ENCODE peak calls at places on chromosomes 1 and 21, in four cellular contexts. X, E, O and J are unnamed samples.

GRCh38 chr1:2413495-2414296 is 1.3 kb upstream of the PEX10 start:
- DNase-seq in X (no peak), E (no peak), O (no peak), J (no peak)

GRCh38 chr1:76841460-76841859 is 25.8 kb upstream of the ST6GALNAC5 start:
- DNase-seq in X (no peak), E (no peak), O (no peak), J (no peak)

GRCh38 chr1:232982238-232982944 is 32.0 kb downstream of the NTPCR start:
- DNase-seq in X (no peak), E (peak), O (no peak), J (no peak)

GRCh38 chr1:164780111-164780510 is 221.1 kb downstream of the PBX1 start:
- DNase-seq in X (no peak), E (no peak), O (no peak), J (no peak)

GRCh38 chr1:154962238-154962678 is 676 bp upstream of the PYGO2 start:
- DNase-seq in X (peak), E (peak), O (peak), J (no peak)

GRCh38 chr1:2105781-2106524 is 55.7 kb downstream of the PRKCZ start:
- DNase-seq in X (no peak), E (no peak), O (no peak), J (no peak)

GRCh38 chr1:86915737-86916235 is 1.4 kb downstream of the HS2ST1 start:
- DNase-seq in X (no peak), E (no peak), O (no peak), J (peak)

GRCh38 chr1:194331758-194332157 is 1145.3 kb upstream of the B3GALT2 start:
- DNase-seq in X (no peak), E (peak), O (no peak), J (no peak)

GRCh38 chr1:167455786-167456446 is 62.4 kb downstream of the CD247 start:
- DNase-seq in X (no peak), E (no peak), O (peak), J (no peak)

GRCh38 chr1:54874079-54874830 is 12.7 kb downstream of the DHCR24 start:
- DNase-seq in X (no peak), E (peak), O (no peak), J (no peak)

GRCh38 chr1:59595774-59596173 is 219.0 kb upstream of the HOOK1 start:
- DNase-seq in X (no peak), E (peak), O (no peak), J (peak)

GRCh38 chr1:234833646-234834045 is 223.7 kb upstream of the IRF2BP2 start:
- DNase-seq in X (no peak), E (no peak), O (no peak), J (no peak)

GRCh38 chr1:108057536-108057935 is 92.6 kb upstream of the VAV3 start:
- DNase-seq in X (peak), E (peak), O (no peak), J (peak)

GRCh38 chr1:51236548-51237312 is 657 bp downstream of the RNF11 start:
- DNase-seq in X (peak), E (peak), O (peak), J (peak)

GRCh38 chr1:113940365-113941244 is 11.5 kb downstream of the HIPK1 start:
- DNase-seq in X (no peak), E (no peak), O (no peak), J (no peak)

GRCh38 chr1:15685820-15686219 is 1.7 kb downstream of the PLEKHM2 start:
- DNase-seq in X (no peak), E (peak), O (no peak), J (peak)

GRCh38 chr1:175188936-175189335 is 3.6 kb downstream of the KIAA0040 start:
- DNase-seq in X (no peak), E (no peak), O (no peak), J (no peak)

GRCh38 chr21:15992171-15992570 is 262.4 kb downstream of the USP25 start:
- DNase-seq in X (no peak), E (no peak), O (no peak), J (no peak)

GRCh38 chr1:116496380-116496779 is 74.4 kb downstream of the CD58 start:
- DNase-seq in X (no peak), E (no peak), O (no peak), J (peak)

GRCh38 chr1:31745898-31746668 is 18.1 kb downstream of the ADGRB2 start:
- DNase-seq in X (no peak), E (no peak), O (no peak), J (no peak)

GRCh38 chr1:84611091-84611490 is 36.9 kb upstream of the CTBS start:
- DNase-seq in X (no peak), E (no peak), O (no peak), J (no peak)

GRCh38 chr1:84700065-84700464 is 9.8 kb upstream of the SSX2IP start:
- DNase-seq in X (peak), E (no peak), O (no peak), J (no peak)

GRCh38 chr1:168135982-168136708 is 585 bp downstream of the GPR161 start:
- DNase-seq in X (peak), E (peak), O (peak), J (peak)

GRCh38 chr1:36088265-36088576 is 471 bp upstream of the ADPRS start:
- DNase-seq in X (no peak), E (no peak), O (no peak), J (no peak)

GRCh38 chr1:2437617-2438016 is 25.3 kb upstream of the PEX10 start:
- DNase-seq in X (no peak), E (no peak), O (no peak), J (no peak)

GRCh38 chr1:209875510-209875909 is 47.7 kb downstream of the UTP25 start:
- DNase-seq in X (peak), E (peak), O (no peak), J (peak)

GRCh38 chr1:201614262-201615015 is 75.5 kb downstream of the NAV1 start:
- DNase-seq in X (no peak), E (no peak), O (peak), J (peak)

GRCh38 chr1:199685369-199685768 is 342.1 kb upstream of the NR5A2 start:
- DNase-seq in X (no peak), E (peak), O (no peak), J (peak)

GRCh38 chr1:46102769-46103476 is 29.5 kb downstream of the PIK3R3 start:
- DNase-seq in X (no peak), E (peak), O (no peak), J (no peak)

GRCh38 chr1:112704511-112704907 is 2.4 kb downstream of the RHOC start:
- DNase-seq in X (no peak), E (no peak), O (no peak), J (no peak)

GRCh38 chr1:212186427-212187207 is 98.6 kb upstream of the PPP2R5A start:
- DNase-seq in X (no peak), E (peak), O (no peak), J (no peak)

GRCh38 chr1:42439940-42440339 is 15.9 kb downstream of the ZMYND12 start:
- DNase-seq in X (no peak), E (peak), O (no peak), J (peak)

GRCh38 chr1:23977854-23978191 is 2.3 kb downstream of the SRSF10 start:
- DNase-seq in X (no peak), E (no peak), O (no peak), J (no peak)

GRCh38 chr1:23979387-23980005 is 631 bp downstream of the SRSF10 start:
- DNase-seq in X (no peak), E (no peak), O (no peak), J (no peak)

GRCh38 chr1:23978825-23979224 is 1.3 kb downstream of the SRSF10 start:
- DNase-seq in X (no peak), E (no peak), O (no peak), J (no peak)

GRCh38 chr1:23980006-23980724 is at the start of gene SRSF10:
- DNase-seq in X (peak), E (peak), O (peak), J (peak)

DNA sequence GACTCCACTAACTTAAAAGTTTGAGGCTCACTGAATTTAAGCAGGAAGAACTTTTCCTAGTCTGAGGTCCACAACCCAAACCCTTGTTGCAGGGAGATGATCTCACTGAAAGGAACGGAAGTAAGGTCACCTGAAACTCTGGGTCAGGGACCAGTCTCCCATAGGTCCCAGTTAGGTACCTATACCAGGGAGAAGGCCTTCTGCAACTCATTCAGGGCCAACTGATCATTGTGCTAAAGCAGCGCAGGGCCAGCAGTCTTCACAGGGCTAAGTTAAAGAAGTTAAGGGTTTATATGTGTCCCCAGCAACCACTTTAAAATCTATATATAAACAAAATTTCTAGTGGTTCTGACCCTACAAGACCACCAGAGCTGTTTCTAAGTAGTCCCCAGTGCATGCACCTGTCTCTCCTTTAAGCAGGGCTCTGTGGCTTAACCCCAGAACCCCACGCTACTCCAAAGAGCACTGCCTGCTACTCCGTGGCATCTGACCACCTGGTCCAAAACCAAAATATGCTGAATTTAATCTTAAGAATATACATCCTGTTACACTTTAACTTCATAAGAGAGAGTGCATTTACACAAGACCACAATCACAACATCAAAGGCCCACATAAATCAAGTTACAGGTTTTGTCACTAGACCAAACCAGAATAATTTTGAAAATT is 2.8 kb downstream of the SRSF10 start:
- DNase-seq in X (no peak), E (no peak), O (no peak), J (no peak)
- H3K4me3 ChIP-seq in X (no peak), E (no peak), O (no peak), J (peak)

DNA sequence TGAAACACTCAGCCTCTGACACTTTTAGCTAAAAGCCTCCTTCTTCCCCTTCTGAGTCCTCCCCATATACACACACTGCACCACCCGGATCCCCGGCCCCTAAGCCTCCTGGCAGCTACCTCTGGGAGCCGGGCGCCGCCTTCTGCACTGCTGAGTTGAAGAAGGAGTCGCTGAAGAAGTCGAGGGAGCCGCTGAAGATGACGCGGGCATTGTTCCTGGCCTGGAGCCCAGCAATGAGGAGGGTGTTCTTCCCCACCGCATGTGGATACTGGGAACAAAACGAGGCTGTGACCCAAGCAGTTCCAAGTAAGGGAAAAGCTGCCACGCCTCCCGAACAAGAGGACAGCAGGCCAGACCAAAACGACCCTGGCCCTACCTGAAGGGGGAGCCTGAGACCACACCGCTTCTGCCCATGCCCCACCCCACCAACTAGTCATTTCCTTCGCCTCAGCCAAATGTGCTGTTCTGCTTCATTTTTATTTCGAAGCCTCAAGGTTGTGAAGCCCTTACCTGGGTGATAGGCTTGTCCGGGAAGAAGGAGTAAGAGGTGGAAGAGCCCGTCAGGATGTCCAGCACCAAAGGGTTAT is 7.0 kb downstream of the DDOST start:
- DNase-seq in X (no peak), E (no peak), O (peak), J (no peak)
- TF ChIP-seq CTCF in X (peak), E (no peak), O (no peak), J (no peak)

GRCh38 chr1:90717665-90718410 is 736 bp upstream of the BARHL2 start:
- DNase-seq in X (peak), E (no peak), O (no peak), J (no peak)
- H3K4me3 ChIP-seq in X (peak), E (no peak), O (peak), J (peak)

GRCh38 chr1:230187290-230187689 is 120.3 kb downstream of the GALNT2 start:
- DNase-seq in X (no peak), E (no peak), O (no peak), J (no peak)
- TF ChIP-seq CTCF in X (no peak), E (no peak), O (no peak), J (no peak)